ENCODE peak calls at places on chromosomes 6 and 20, in ten cellular contexts. Z is activated CD8-positive, alpha-beta memory T cell treated with anti-CD3 and anti-CD28 coated beads for 4 hours; S is GM12865; W is T-helper 17 cell; H is nucleus accumbens; F is GM04503; L is HEK293T; M is nephron progenitor cell; J is GM04504; O is NCI-H524 treated with DMSO at 0.1 percent for 48 hours. U is an unnamed sample.

GRCh38 chr20:17611540-17612286 is 41.8 kb downstream of the DSTN start:
- DNase-seq in Z (no peak), S (no peak), W (no peak), H (no peak), F (no peak), L (no peak), M (no peak), J (no peak), O (no peak), U (peak; percentile 42)

GRCh38 chr6:43368517-43369160 is 808 bp downstream of the ZNF318 start:
- DNase-seq in Z (no peak), S (no peak), W (no peak), H (peak; percentile 39), F (no peak), L (peak; percentile 39), M (peak; percentile 78), J (no peak), O (no peak), U (peak; percentile 89)

GRCh38 chr6:133630651-133631050 is 258.3 kb upstream of the TCF21 start:
- DNase-seq in Z (no peak), S (no peak), W (no peak), H (no peak), F (peak; percentile 39), L (no peak), M (no peak), J (no peak), O (no peak), U (no peak)

GRCh38 chr6:165556116-165556843 is 106.8 kb downstream of the PDE10A start:
- DNase-seq in Z (no peak), S (peak; percentile 14), W (no peak), H (no peak), F (no peak), L (no peak), M (no peak), J (no peak), O (no peak), U (no peak)

GRCh38 chr6:29959492-29959891 is 17.2 kb downstream of the HLA-A start:
- DNase-seq in Z (no peak), S (no peak), W (no peak), H (no peak), F (no peak), L (no peak), M (no peak), J (no peak), O (no peak), U (no peak)

GRCh38 chr6:10418862-10419748 is 4.2 kb upstream of the TFAP2A start:
- DNase-seq in Z (no peak), S (peak; percentile 86), W (no peak), H (no peak), F (no peak), L (no peak), M (peak; percentile 65), J (no peak), O (no peak), U (peak; percentile 57)

GRCh38 chr6:158744986-158745430 is 74.2 kb downstream of the EZR start:
- DNase-seq in Z (no peak), S (no peak), W (no peak), H (no peak), F (no peak), L (peak; percentile 67), M (no peak), J (no peak), O (no peak), U (no peak)

GRCh38 chr20:62065669-62066338 is at the start of gene TAF4:
- DNase-seq in Z (peak; percentile 65), S (peak; percentile 89), W (peak; percentile 82), H (peak; percentile 73), F (no peak), L (peak; percentile 98), M (peak; percentile 85), J (no peak), O (no peak), U (peak; percentile 95)

GRCh38 chr6:32940656-32941411 is at the start of gene HLA-DMB:
- DNase-seq in Z (no peak), S (peak; percentile 93), W (peak; percentile 12), H (peak; percentile 43), F (no peak), L (peak; percentile 92), M (peak; percentile 45), J (peak; percentile 40), O (no peak), U (peak; percentile 87)

GRCh38 chr6:25930532-25931410 is at the start of gene SLC17A2:
- DNase-seq in Z (no peak), S (no peak), W (no peak), H (no peak), F (no peak), L (no peak), M (no peak), J (no peak), O (no peak), U (no peak)

GRCh38 chr20:63930971-63931553 is 25.2 kb downstream of the UCKL1 start:
- DNase-seq in Z (no peak), S (no peak), W (no peak), H (no peak), F (no peak), L (no peak), M (no peak), J (no peak), O (no peak), U (no peak)

GRCh38 chr20:38127011-38127621 is 38.0 kb downstream of the TGM2 start:
- DNase-seq in Z (no peak), S (no peak), W (no peak), H (no peak), F (peak; percentile 47), L (no peak), M (no peak), J (peak; percentile 59), O (no peak), U (no peak)

GRCh38 chr20:62409935-62410741 is 3.1 kb upstream of the CABLES2 start:
- DNase-seq in Z (no peak), S (no peak), W (no peak), H (peak; percentile 25), F (no peak), L (peak; percentile 70), M (peak; percentile 82), J (no peak), O (peak; percentile 36), U (peak; percentile 84)

GRCh38 chr6:7267521-7268091 is 45.4 kb downstream of the SSR1 start:
- DNase-seq in Z (no peak), S (no peak), W (no peak), H (peak; percentile 42), F (peak; percentile 76), L (no peak), M (no peak), J (peak; percentile 86), O (no peak), U (no peak)

GRCh38 chr6:139337830-139338229 is 36.6 kb downstream of the CITED2 start:
- DNase-seq in Z (no peak), S (no peak), W (no peak), H (no peak), F (no peak), L (no peak), M (no peak), J (no peak), O (no peak), U (no peak)

GRCh38 chr20:44020406-44021148 is 105.9 kb downstream of the TOX2 start:
- DNase-seq in Z (no peak), S (no peak), W (no peak), H (no peak), F (no peak), L (no peak), M (no peak), J (no peak), O (no peak), U (no peak)

GRCh38 chr6:9397981-9398559 is 962.7 kb upstream of the SLC35B3 start:
- DNase-seq in Z (no peak), S (no peak), W (no peak), H (no peak), F (no peak), L (no peak), M (no peak), J (no peak), O (no peak), U (no peak)

GRCh38 chr20:10639762-10640556 is 33.8 kb downstream of the JAG1 start:
- DNase-seq in Z (no peak), S (no peak), W (no peak), H (peak; percentile 38), F (no peak), L (no peak), M (no peak), J (no peak), O (no peak), U (peak; percentile 86)

GRCh38 chr20:19741914-19742313 is 16.1 kb upstream of the RIN2 start:
- DNase-seq in Z (no peak), S (no peak), W (no peak), H (no peak), F (no peak), L (no peak), M (no peak), J (no peak), O (no peak), U (no peak)

GRCh38 chr6:5950448-5950847 is 56.3 kb downstream of the NRN1 start:
- DNase-seq in Z (no peak), S (peak; percentile 31), W (no peak), H (no peak), F (no peak), L (peak; percentile 59), M (peak; percentile 17), J (no peak), O (no peak), U (peak; percentile 41)

GRCh38 chr6:43250992-43251373 is 7.7 kb downstream of the TTBK1 start:
- DNase-seq in Z (no peak), S (no peak), W (no peak), H (no peak), F (no peak), L (no peak), M (no peak), J (no peak), O (peak; percentile 44), U (peak; percentile 48)

GRCh38 chr6:46677314-46677654 is 10.4 kb upstream of the TDRD6 start:
- DNase-seq in Z (no peak), S (peak; percentile 10), W (no peak), H (no peak), F (no peak), L (peak; percentile 30), M (no peak), J (no peak), O (no peak), U (peak; percentile 45)

GRCh38 chr6:135179920-135180457 is 1.1 kb upstream of the MYB start:
- DNase-seq in Z (no peak), S (peak; percentile 63), W (no peak), H (no peak), F (no peak), L (no peak), M (no peak), J (no peak), O (no peak), U (no peak)

GRCh38 chr6:52566853-52567279 is 10.0 kb downstream of the TRAM2 start:
- DNase-seq in Z (no peak), S (no peak), W (no peak), H (no peak), F (peak; percentile 97), L (no peak), M (no peak), J (peak; percentile 91), O (no peak), U (no peak)

GRCh38 chr6:25089442-25089841 is 153.7 kb upstream of the RIPOR2 start:
- DNase-seq in Z (no peak), S (no peak), W (no peak), H (no peak), F (no peak), L (no peak), M (no peak), J (no peak), O (no peak), U (no peak)

GRCh38 chr6:170033666-170034065 is 257.2 kb downstream of the DLL1 start:
- DNase-seq in Z (no peak), S (no peak), W (no peak), H (no peak), F (no peak), L (no peak), M (no peak), J (no peak), O (no peak), U (no peak)

GRCh38 chr6:98547634-98548033 is 286.7 kb upstream of the POU3F2 start:
- DNase-seq in Z (no peak), S (no peak), W (no peak), H (no peak), F (no peak), L (no peak), M (peak; percentile 23), J (peak; percentile 3), O (no peak), U (no peak)

GRCh38 chr6:3911614-3912336 is 62.6 kb downstream of the FAM50B start:
- DNase-seq in Z (no peak), S (no peak), W (no peak), H (no peak), F (no peak), L (peak; percentile 21), M (no peak), J (no peak), O (no peak), U (no peak)